ENCODE peak calls at places on chromosomes 12 and 14, in nine cellular contexts. D, E, T, W, U, C, N, Z and B are unnamed samples.

GRCh38 chr12:14777271-14777670 is 26.0 kb downstream of the WBP11 start:
- DNase-seq in U (no peak), D (no peak), E (peak), N (no peak), T (no peak), W (peak), Z (no peak), C (no peak), B (no peak)

GRCh38 chr14:104891664-104892500 is 26.8 kb downstream of the CEP170B start:
- DNase-seq in N (no peak), E (no peak), Z (no peak), D (no peak), T (no peak), U (peak), C (no peak), W (no peak), B (no peak)

GRCh38 chr12:12226187-12226586 is 40.7 kb downstream of the LRP6 start:
- DNase-seq in U (no peak), Z (no peak), D (no peak), N (no peak), E (no peak), W (no peak), C (no peak), T (no peak), B (no peak)

GRCh38 chr14:69650948-69651369 is 39.6 kb downstream of the SUSD6 start:
- DNase-seq in C (no peak), U (no peak), Z (no peak), W (no peak), E (no peak), N (no peak), T (no peak), D (no peak), B (no peak)

GRCh38 chr14:74670726-74671125 is 42.2 kb downstream of the AREL1 start:
- DNase-seq in E (no peak), D (no peak), W (no peak), U (no peak), Z (no peak), N (no peak), C (no peak), T (no peak), B (no peak)

GRCh38 chr12:109480356-109480755 is 2.9 kb downstream of the UBE3B start:
- DNase-seq in N (no peak), D (no peak), U (no peak), W (no peak), C (no peak), Z (no peak), E (no peak), T (no peak), B (no peak)

GRCh38 chr12:115257791-115258190 is 573.8 kb upstream of the TBX3 start:
- DNase-seq in N (no peak), T (no peak), W (no peak), Z (no peak), E (no peak), C (no peak), U (no peak), D (no peak), B (no peak)

GRCh38 chr12:114685320-114685781 is 1.4 kb upstream of the TBX3 start:
- DNase-seq in U (no peak), W (no peak), Z (no peak), C (no peak), E (no peak), T (no peak), N (no peak), D (no peak), B (no peak)

GRCh38 chr12:53160673-53161072 is 19.8 kb upstream of the ZNF740 start:
- DNase-seq in E (no peak), C (no peak), T (no peak), N (no peak), Z (no peak), U (no peak), W (no peak), D (no peak), B (no peak)

GRCh38 chr14:90797919-90798318 is 18.3 kb downstream of the TTC7B start:
- DNase-seq in T (no peak), E (no peak), U (no peak), N (no peak), C (no peak), Z (no peak), W (no peak), D (no peak), B (no peak)

GRCh38 chr12:65934480-65935115 is 110.3 kb downstream of the HMGA2 start:
- DNase-seq in U (no peak), D (no peak), W (no peak), E (peak), Z (no peak), N (no peak), C (no peak), T (no peak), B (no peak)

GRCh38 chr12:53786411-53786810 is 34.6 kb upstream of the CISTR start:
- DNase-seq in C (no peak), U (no peak), W (no peak), N (no peak), Z (no peak), E (no peak), T (no peak), D (no peak), B (no peak)

GRCh38 chr12:59500335-59500734 is 95.5 kb upstream of the SLC16A7 start:
- DNase-seq in T (no peak), U (no peak), D (no peak), N (no peak), C (no peak), W (no peak), E (no peak), Z (no peak), B (no peak)

GRCh38 chr12:53766881-53767280 is 15.1 kb upstream of the CISTR start:
- DNase-seq in U (no peak), T (no peak), C (no peak), E (no peak), D (no peak), Z (no peak), W (no peak), N (no peak), B (no peak)